ENCODE peak calls at places on chromosomes 1 and 21, in four cellular contexts. S is K562, L is IMR-90, C is GM12878. Z is an unnamed sample.

GRCh38 chr1:234848972-234849641 is 239.1 kb upstream of the IRF2BP2 start:
- DNase-seq in S (no peak), L (peak; percentile 86), C (no peak), Z (no peak)

GRCh38 chr1:7418442-7419080 is 352.5 kb upstream of the VAMP3 start:
- DNase-seq in S (no peak), L (no peak), C (no peak), Z (no peak)

GRCh38 chr1:21537932-21538630 is 28.9 kb downstream of the ALPL start:
- DNase-seq in S (no peak), L (no peak), C (no peak), Z (no peak)

GRCh38 chr1:19596065-19596718 is 47.9 kb upstream of the NBL1 start:
- DNase-seq in S (peak; percentile 48), L (peak; percentile 28), C (no peak), Z (no peak)

GRCh38 chr1:162373541-162374375 is 2.9 kb downstream of the SPATA46 start:
- DNase-seq in S (peak; percentile 55), L (peak; percentile 16), C (no peak), Z (no peak)

GRCh38 chr1:203093754-203094410 is 8.1 kb upstream of the MYOG start:
- DNase-seq in S (no peak), L (no peak), C (no peak), Z (no peak)

GRCh38 chr1:171716620-171717019 is 25.2 kb downstream of the VAMP4 start:
- DNase-seq in S (no peak), L (peak; percentile 25), C (no peak), Z (peak; percentile 28)

GRCh38 chr1:92482665-92483441 is 3.9 kb downstream of the GFI1 start:
- DNase-seq in S (no peak), L (no peak), C (no peak), Z (no peak)

GRCh38 chr1:204621391-204621790 is 64.1 kb downstream of the LRRN2 start:
- DNase-seq in S (no peak), L (no peak), C (no peak), Z (no peak)

GRCh38 chr1:198700396-198700795 is 61.6 kb downstream of the PTPRC start:
- DNase-seq in S (no peak), L (no peak), C (no peak), Z (no peak)

GRCh38 chr1:89762801-89763648 is 57.8 kb upstream of the LRRC8D start:
- DNase-seq in S (peak; percentile 92), L (peak; percentile 78), C (peak; percentile 40), Z (peak; percentile 95)

DNA sequence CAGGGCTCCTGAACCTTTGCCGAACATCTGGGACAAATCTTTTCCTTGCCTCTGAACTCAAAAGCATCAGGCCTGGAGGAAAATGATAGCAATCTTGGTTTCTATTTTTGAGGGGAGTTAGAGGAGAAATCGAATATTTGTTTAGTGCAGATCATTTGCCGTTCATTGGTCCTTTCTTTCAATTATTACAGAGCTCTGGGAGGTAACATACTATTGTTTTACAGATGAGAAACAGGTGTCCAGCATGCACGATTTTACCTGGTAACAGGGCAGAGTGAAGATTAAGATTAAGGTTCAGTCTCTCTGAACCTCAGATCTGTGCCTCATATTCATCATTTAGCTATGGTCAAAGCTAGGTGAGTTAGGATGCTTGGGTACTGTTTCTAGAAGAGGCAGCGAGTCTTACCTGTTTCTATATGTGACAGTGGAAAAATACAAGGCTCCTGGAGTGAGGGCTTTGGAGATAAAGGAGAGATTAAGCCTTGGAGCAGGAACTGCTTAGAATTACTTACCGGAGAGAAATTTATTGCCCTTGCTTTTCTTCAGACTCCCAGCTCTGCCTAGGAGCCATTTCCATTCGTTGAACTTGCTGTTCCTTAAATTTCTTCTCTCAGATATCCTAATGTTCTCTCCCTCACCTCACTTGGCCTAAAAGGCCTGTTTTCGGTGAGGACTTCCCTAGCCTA is 1.4 kb downstream of the PRCC start:
- DNase-seq in S (peak; percentile 41), L (no peak), C (no peak), Z (no peak)
- TF ChIP-seq FOS in S (no peak), L (no peak), C (no peak), Z (no peak)

DNA sequence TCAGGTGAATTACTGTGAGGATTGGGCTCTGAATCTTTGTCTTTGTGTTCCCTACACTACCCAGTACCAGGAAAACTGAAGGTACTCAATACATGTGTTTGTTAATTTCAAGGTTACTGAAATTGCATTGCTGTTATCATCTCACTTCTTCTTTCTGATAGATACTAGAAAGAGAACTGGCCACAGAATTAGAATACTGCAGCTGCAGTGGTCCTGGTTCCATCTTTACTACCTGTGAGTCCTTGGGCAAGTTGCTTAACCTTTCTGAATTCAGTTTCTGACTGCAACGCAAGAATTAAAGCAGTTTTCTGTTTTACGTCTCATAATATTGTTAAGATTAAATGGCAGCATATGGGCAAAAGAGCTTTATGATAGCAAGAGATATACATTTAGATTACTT is 263.5 kb downstream of the LMO4 start:
- DNase-seq in S (no peak), L (no peak), C (peak; percentile 24), Z (no peak)
- H4K20me1 ChIP-seq in S (no peaks in the 10 kb centered on the region), L (no peaks in the 10 kb centered on the region), C (no peaks in the 10 kb centered on the region), Z (no peaks in the 10 kb centered on the region)

GRCh38 chr1:42122408-42122807 is 30.8 kb upstream of the GUCA2B start:
- DNase-seq in S (no peak), L (no peak), C (no peak), Z (no peak)
- H3K9ac ChIP-seq in S (no peak overlapping the region), L (no peak overlapping the region), C (no peak overlapping the region), Z (no peak overlapping the region)

GRCh38 chr1:232036161-232036942 is 409.8 kb downstream of the DISC1 start:
- DNase-seq in S (no peak), L (no peak), C (no peak), Z (no peak)
- TF ChIP-seq FOS in S (no peak), L (no peak), C (no peak), Z (no peak)

GRCh38 chr1:9817734-9818133 is 6.0 kb downstream of the CLSTN1 start:
- DNase-seq in S (no peak), L (no peak), C (no peak), Z (no peak)
- H4K20me1 ChIP-seq in S (peaks cover 3% of the 10 kb centered on the region), L (peaks cover 63% of the 10 kb centered on the region), C (no peaks in the 10 kb centered on the region), Z (peaks cover 3% of the 10 kb centered on the region)

DNA sequence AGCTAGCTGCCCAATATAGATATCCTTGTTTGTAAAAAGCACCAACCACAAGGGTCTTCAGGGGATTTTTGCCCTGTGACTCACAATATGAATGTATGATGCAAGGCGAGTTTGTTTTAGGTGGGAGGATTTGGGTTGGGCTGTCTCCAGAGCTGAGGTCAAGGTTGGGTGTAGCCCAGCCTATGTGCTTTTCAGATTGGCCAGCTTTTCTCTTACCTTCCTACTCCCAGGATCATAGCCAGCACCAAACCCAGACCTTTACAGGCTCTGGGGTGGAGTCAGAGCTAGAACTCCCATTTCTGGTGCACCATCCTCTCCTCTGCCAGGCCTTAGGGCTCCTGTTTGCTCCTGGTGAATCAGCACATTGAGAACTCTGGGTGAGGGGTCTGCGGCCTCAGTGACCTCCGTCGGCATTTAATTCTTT is 55.6 kb upstream of the GCLM start:
- DNase-seq in S (peak; percentile 4), L (peak; percentile 69), C (peak; percentile 8), Z (no peak)
- H3K9ac ChIP-seq in S (no peak overlapping the region), L (no peak overlapping the region), C (no peak overlapping the region), Z (no peak overlapping the region)

GRCh38 chr1:48679107-48679506 is 97.6 kb downstream of the BEND5 start:
- DNase-seq in S (no peak), L (no peak), C (no peak), Z (no peak)

GRCh38 chr1:48678684-48679083 is 98.0 kb downstream of the BEND5 start:
- DNase-seq in S (no peak), L (no peak), C (no peak), Z (no peak)

GRCh38 chr1:48676822-48677221 is 99.9 kb downstream of the BEND5 start:
- DNase-seq in S (no peak), L (no peak), C (no peak), Z (no peak)

GRCh38 chr1:48676376-48676775 is 100.3 kb downstream of the BEND5 start:
- DNase-seq in S (no peak), L (no peak), C (no peak), Z (no peak)

GRCh38 chr1:48677306-48678287 is 99.1 kb downstream of the BEND5 start:
- DNase-seq in S (peak; percentile 69), L (peak; percentile 41), C (no peak), Z (peak; percentile 43)
- TF ChIP-seq FOS in S (no peak), L (no peak), C (no peak), Z (no peak)

GRCh38 chr21:26473471-26473870 is 99.6 kb downstream of the CYYR1 start:
- DNase-seq in S (no peak), L (no peak), C (no peak), Z (no peak)

GRCh38 chr21:26471116-26471505 is 102.0 kb downstream of the CYYR1 start:
- DNase-seq in S (no peak), L (no peak), C (no peak), Z (no peak)

GRCh38 chr21:26469789-26470188 is 103.3 kb downstream of the CYYR1 start:
- DNase-seq in S (no peak), L (peak; percentile 50), C (no peak), Z (no peak)

GRCh38 chr21:26470361-26471115 is 102.5 kb downstream of the CYYR1 start:
- DNase-seq in S (no peak), L (no peak), C (no peak), Z (no peak)
- H4K20me1 ChIP-seq in S (no peaks in the 10 kb centered on the region), L (no peaks in the 10 kb centered on the region), C (no peaks in the 10 kb centered on the region), Z (no peaks in the 10 kb centered on the region)

GRCh38 chr1:26471498-26472329 is 526 bp upstream of the HMGN2 start:
- DNase-seq in S (peak; percentile 83), L (peak; percentile 65), C (no peak), Z (peak; percentile 65)

GRCh38 chr1:26471201-26471497 is 1.1 kb upstream of the HMGN2 start:
- DNase-seq in S (peak; percentile 26), L (no peak), C (no peak), Z (no peak)

GRCh38 chr1:26468911-26469310 is 3.3 kb upstream of the HMGN2 start:
- DNase-seq in S (no peak), L (no peak), C (no peak), Z (no peak)

GRCh38 chr1:26472330-26472900 is at the start of gene HMGN2:
- DNase-seq in S (peak; percentile 97), L (peak; percentile 78), C (peak; percentile 27), Z (peak; percentile 72)

DNA sequence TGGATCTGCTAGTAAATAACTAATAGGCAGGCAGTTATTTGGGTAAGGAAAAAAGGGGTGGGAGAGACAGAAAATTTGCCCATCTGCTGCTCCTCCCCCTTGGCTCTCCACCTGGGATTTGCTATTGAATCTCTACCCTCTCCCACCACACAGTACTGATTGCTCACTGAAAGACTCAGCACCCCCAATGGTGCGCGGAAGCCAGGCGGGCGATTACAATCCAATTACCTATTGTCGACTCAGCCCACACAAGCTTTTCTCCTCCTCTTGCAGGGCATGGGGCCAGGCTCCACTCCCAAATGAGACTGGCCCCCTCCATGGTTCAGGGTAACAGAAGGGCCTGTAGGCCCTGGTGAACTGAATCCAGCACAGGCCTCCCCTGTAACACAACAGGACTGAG is 2.7 kb upstream of the HMGN2 start:
- DNase-seq in S (no peak), L (no peak), C (no peak), Z (no peak)
- H3K9ac ChIP-seq in S (no peak overlapping the region), L (no peak overlapping the region), C (no peak overlapping the region), Z (no peak overlapping the region)

Z was measured in endothelial cell of umbilical vein.